ENCODE peak calls at places on chromosomes 12 and 14, in nine cellular contexts. J, L, I, G, U, A, E, Z and P are unnamed samples.

GRCh38 chr12:123519151-123520001 is 14.1 kb downstream of the RILPL1 start:
- DNase-seq in A (no peak), U (peak), G (no peak), E (no peak), L (peak), Z (peak), I (no peak), J (no peak), P (peak)

GRCh38 chr14:99459491-99460100 is 21.1 kb downstream of the SETD3 start:
- DNase-seq in Z (no peak), L (no peak), G (no peak), U (no peak), I (no peak), E (no peak), J (no peak), A (no peak), P (no peak)

GRCh38 chr12:11707535-11707934 is 58.1 kb downstream of the ETV6 start:
- DNase-seq in L (no peak), Z (no peak), A (no peak), J (no peak), E (no peak), G (no peak), U (no peak), I (no peak), P (no peak)

GRCh38 chr12:82028772-82029171 is 269.6 kb upstream of the PPFIA2 start:
- DNase-seq in I (no peak), L (no peak), G (no peak), J (no peak), Z (no peak), U (no peak), A (no peak), E (no peak), P (no peak)

GRCh38 chr12:12983420-12984035 is 16.5 kb downstream of the HEBP1 start:
- DNase-seq in I (no peak), E (no peak), U (no peak), G (peak), J (peak), Z (no peak), A (no peak), L (no peak), P (peak)

GRCh38 chr14:86038401-86038985 is 508.5 kb downstream of the FLRT2 start:
- DNase-seq in L (no peak), E (peak), U (no peak), A (peak), Z (no peak), G (peak), I (peak), J (peak), P (peak)

GRCh38 chr14:33717866-33718265 is 233.0 kb downstream of the EGLN3 start:
- DNase-seq in L (no peak), Z (no peak), U (peak), G (no peak), E (no peak), I (no peak), J (no peak), A (no peak), P (no peak)

GRCh38 chr12:49912345-49912744 is 8.6 kb upstream of the FAIM2 start:
- DNase-seq in E (no peak), Z (no peak), L (no peak), I (no peak), G (no peak), A (no peak), J (no peak), U (no peak), P (no peak)

GRCh38 chr12:117680311-117680710 is 288.5 kb downstream of the KSR2 start:
- DNase-seq in J (no peak), I (no peak), E (no peak), G (no peak), Z (no peak), L (no peak), U (no peak), A (no peak), P (no peak)

GRCh38 chr14:93319958-93320357 is 12.9 kb downstream of the BTBD7 start:
- DNase-seq in I (no peak), A (no peak), E (no peak), G (no peak), Z (no peak), J (no peak), L (no peak), U (no peak), P (no peak)

GRCh38 chr12:28025821-28026505 is 53.4 kb upstream of the PTHLH start:
- DNase-seq in I (no peak), U (no peak), L (no peak), J (no peak), Z (no peak), E (no peak), G (no peak), A (no peak), P (no peak)

GRCh38 chr12:89960011-89960507 is 251.4 kb upstream of the ATP2B1 start:
- DNase-seq in U (no peak), G (no peak), J (no peak), I (peak), L (no peak), Z (no peak), E (no peak), A (no peak), P (peak)

GRCh38 chr12:75798527-75798926 is 233.0 kb downstream of the PHLDA1 start:
- DNase-seq in Z (no peak), L (no peak), I (no peak), U (no peak), J (no peak), E (no peak), A (no peak), G (no peak), P (no peak)

GRCh38 chr14:30725763-30726162 is 103.6 kb downstream of the SCFD1 start:
- DNase-seq in I (no peak), L (no peak), A (no peak), E (no peak), G (no peak), U (no peak), J (no peak), Z (no peak), P (no peak)

GRCh38 chr14:104247336-104248202 is 109.2 kb downstream of the KIF26A start:
- DNase-seq in U (no peak), A (no peak), L (no peak), I (no peak), E (no peak), G (no peak), Z (peak), J (no peak), P (no peak)

GRCh38 chr14:79587194-79587593 is 624.1 kb downstream of the DIO2 start:
- DNase-seq in I (no peak), G (no peak), E (no peak), L (no peak), Z (no peak), A (no peak), J (peak), U (no peak), P (no peak)

GRCh38 chr14:24734917-24735500 is 101.0 kb upstream of the GZMB start:
- DNase-seq in U (peak), Z (no peak), E (peak), G (peak), L (no peak), I (no peak), J (peak), A (peak), P (peak)
- TF ChIP-seq CTCF in U (no peak), Z (peak), E (peak), G (peak), L (peak), I (peak), J (peak), A (peak), P (peak)

GRCh38 chr12:2347137-2347843 is 294.5 kb downstream of the CACNA1C start:
- DNase-seq in E (no peak), A (no peak), Z (no peak), U (no peak), I (no peak), J (no peak), G (no peak), L (no peak), P (no peak)

GRCh38 chr12:2347844-2348476 is 295.2 kb downstream of the CACNA1C start:
- DNase-seq in J (no peak), G (no peak), I (no peak), Z (no peak), L (no peak), E (no peak), A (no peak), U (no peak), P (peak)

GRCh38 chr12:2346405-2346804 is 293.6 kb downstream of the CACNA1C start:
- DNase-seq in J (no peak), Z (no peak), I (no peak), A (no peak), E (no peak), U (no peak), L (no peak), G (no peak), P (no peak)

GRCh38 chr12:2345902-2346301 is 293.1 kb downstream of the CACNA1C start:
- DNase-seq in U (no peak), J (no peak), E (no peak), L (no peak), Z (no peak), A (no peak), G (no peak), I (no peak), P (no peak)

GRCh38 chr12:2348477-2348852 is 295.7 kb downstream of the CACNA1C start:
- DNase-seq in A (no peak), I (no peak), J (no peak), L (no peak), Z (no peak), G (no peak), U (no peak), E (no peak), P (no peak)
- TF ChIP-seq CTCF in A (no peak), I (no peak), J (no peak), L (no peak), Z (no peak), G (no peak), U (no peak), E (no peak), P (no peak)

DNA sequence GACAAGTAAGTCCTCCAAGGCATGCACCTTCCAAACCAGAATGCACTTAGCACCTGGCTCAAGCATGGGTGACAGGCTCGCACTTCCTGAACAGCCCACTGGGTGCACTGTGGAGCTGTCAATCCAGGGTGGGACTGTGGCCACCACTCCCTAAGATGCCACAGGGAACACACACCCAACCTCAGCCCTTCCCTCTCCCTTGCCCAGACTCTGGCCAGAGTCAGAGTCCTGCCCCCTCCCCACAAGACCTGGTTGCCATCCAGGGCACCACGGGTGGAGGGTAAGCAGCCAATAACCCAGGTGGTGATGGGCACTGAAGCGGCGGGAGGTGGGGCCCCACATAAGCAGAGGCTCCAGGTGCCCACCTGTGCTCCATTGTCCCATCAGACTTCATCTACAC is 160.6 kb downstream of the MYRFL start:
- DNase-seq in Z (no peak), I (peak), U (no peak), E (no peak), A (no peak), J (no peak), L (no peak), G (peak), P (no peak)
- TF ChIP-seq CTCF in Z (peak), I (peak), U (no peak), E (peak), A (peak), J (peak), L (no peak), G (peak), P (peak)

DNA sequence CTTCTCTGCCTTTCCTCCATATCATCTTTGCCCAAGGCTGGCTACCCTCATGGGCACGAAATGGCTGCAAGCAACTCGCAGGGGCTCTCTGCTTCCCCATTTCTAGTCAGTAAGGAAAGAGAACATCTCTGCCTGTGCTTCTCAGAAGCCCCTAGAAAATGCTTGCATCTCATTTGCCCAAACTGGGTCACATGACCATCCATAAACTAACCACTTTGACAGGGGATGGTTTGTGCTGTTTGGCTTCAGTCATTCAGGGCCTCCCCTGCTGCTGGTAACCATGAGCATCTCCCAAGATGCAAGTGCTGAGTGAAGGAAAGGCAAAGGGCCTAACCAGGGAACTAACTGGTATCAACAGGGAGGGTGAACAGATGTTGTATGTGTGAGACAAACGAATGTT is 91.1 kb downstream of the CCDC60 start:
- DNase-seq in U (no peak), E (no peak), L (no peak), I (no peak), A (no peak), J (no peak), Z (no peak), G (no peak), P (no peak)
- TF ChIP-seq CTCF in U (no peak), E (no peak), L (no peak), I (no peak), A (no peak), J (no peak), Z (no peak), G (no peak), P (no peak)

DNA sequence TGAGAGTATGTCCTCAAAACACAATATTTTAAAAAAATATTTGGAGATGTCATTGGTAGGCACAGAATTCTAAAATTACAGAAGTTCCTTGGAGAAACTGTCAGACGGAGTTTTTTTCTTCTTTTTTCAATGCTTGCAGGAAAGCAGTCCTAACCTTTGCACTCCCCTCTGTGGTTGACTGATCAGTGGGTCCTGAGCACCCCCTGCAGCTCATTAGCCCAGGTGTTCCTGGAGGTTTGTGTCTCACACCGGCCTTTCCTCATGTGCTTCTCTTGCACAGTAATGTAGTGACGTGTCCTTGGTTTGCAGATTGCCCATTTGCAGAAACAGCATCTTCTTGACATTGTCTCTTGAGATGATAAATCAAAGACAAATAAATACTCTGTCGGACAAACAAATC is 513.0 kb downstream of the TMEM121 start:
- DNase-seq in J (no peak), G (no peak), L (no peak), I (peak), E (no peak), Z (no peak), A (no peak), U (no peak), P (no peak)
- TF ChIP-seq CTCF in J (no peak), G (no peak), L (no peak), I (peak), E (no peak), Z (no peak), A (no peak), U (no peak), P (no peak)